ENCODE peak calls at places on chromosomes 5 and 9, in five cellular contexts. One of them, this sample, is unnamed.

GRCh38 chr9:137150485-137151060 is 11.6 kb downstream of the GRIN1 start:
- DNase-seq in endothelial cell of umbilical vein: no peak
- DNase-seq in epithelial cell of proximal tubule: no peak
- DNase-seq in mucosa of descending colon: peak
- DNase-seq in astrocyte of the spinal cord: peak
- DNase-seq in this sample: no peak

GRCh38 chr5:673140-673836 is 19.9 kb downstream of the TPPP start:
- DNase-seq in endothelial cell of umbilical vein: no peak
- DNase-seq in epithelial cell of proximal tubule: no peak
- DNase-seq in mucosa of descending colon: no peak
- DNase-seq in astrocyte of the spinal cord: no peak
- DNase-seq in this sample: no peak

GRCh38 chr9:90858505-90858904 is 56.9 kb downstream of the SYK start:
- DNase-seq in endothelial cell of umbilical vein: no peak
- DNase-seq in epithelial cell of proximal tubule: no peak
- DNase-seq in mucosa of descending colon: no peak
- DNase-seq in astrocyte of the spinal cord: no peak
- DNase-seq in this sample: no peak

GRCh38 chr5:1005904-1006655 is 2.5 kb upstream of the NKD2 start:
- DNase-seq in endothelial cell of umbilical vein: no peak
- DNase-seq in epithelial cell of proximal tubule: no peak
- DNase-seq in mucosa of descending colon: peak
- DNase-seq in astrocyte of the spinal cord: no peak
- DNase-seq in this sample: no peak

GRCh38 chr9:6237267-6237666 is 21.7 kb downstream of the IL33 start:
- DNase-seq in endothelial cell of umbilical vein: no peak
- DNase-seq in epithelial cell of proximal tubule: no peak
- DNase-seq in mucosa of descending colon: no peak
- DNase-seq in astrocyte of the spinal cord: no peak
- DNase-seq in this sample: no peak

GRCh38 chr5:173629628-173630027 is 13.2 kb upstream of the BOD1 start:
- DNase-seq in endothelial cell of umbilical vein: no peak
- DNase-seq in epithelial cell of proximal tubule: no peak
- DNase-seq in mucosa of descending colon: no peak
- DNase-seq in astrocyte of the spinal cord: no peak
- DNase-seq in this sample: no peak

GRCh38 chr5:112737472-112738179 is at the start of gene APC:
- DNase-seq in endothelial cell of umbilical vein: peak
- DNase-seq in epithelial cell of proximal tubule: no peak
- DNase-seq in mucosa of descending colon: peak
- DNase-seq in astrocyte of the spinal cord: peak
- DNase-seq in this sample: peak

GRCh38 chr5:31194458-31194808 is 947 bp downstream of the CDH6 start:
- DNase-seq in endothelial cell of umbilical vein: no peak
- DNase-seq in epithelial cell of proximal tubule: no peak
- DNase-seq in mucosa of descending colon: no peak
- DNase-seq in astrocyte of the spinal cord: peak
- DNase-seq in this sample: no peak

GRCh38 chr5:123107343-123108240 is 18.6 kb downstream of the PRDM6 start:
- DNase-seq in endothelial cell of umbilical vein: no peak
- DNase-seq in epithelial cell of proximal tubule: no peak
- DNase-seq in mucosa of descending colon: no peak
- DNase-seq in astrocyte of the spinal cord: no peak
- DNase-seq in this sample: no peak

GRCh38 chr5:142327111-142327842 is 2.5 kb upstream of the SPRY4 start:
- DNase-seq in endothelial cell of umbilical vein: no peak
- DNase-seq in epithelial cell of proximal tubule: no peak
- DNase-seq in mucosa of descending colon: no peak
- DNase-seq in astrocyte of the spinal cord: peak
- DNase-seq in this sample: no peak
- H3K4me3 ChIP-seq in endothelial cell of umbilical vein: no peak
- H3K4me3 ChIP-seq in epithelial cell of proximal tubule: no peak
- H3K4me3 ChIP-seq in mucosa of descending colon: no peak
- H3K4me3 ChIP-seq in astrocyte of the spinal cord: no peak
- H3K4me3 ChIP-seq in this sample: no peak

DNA sequence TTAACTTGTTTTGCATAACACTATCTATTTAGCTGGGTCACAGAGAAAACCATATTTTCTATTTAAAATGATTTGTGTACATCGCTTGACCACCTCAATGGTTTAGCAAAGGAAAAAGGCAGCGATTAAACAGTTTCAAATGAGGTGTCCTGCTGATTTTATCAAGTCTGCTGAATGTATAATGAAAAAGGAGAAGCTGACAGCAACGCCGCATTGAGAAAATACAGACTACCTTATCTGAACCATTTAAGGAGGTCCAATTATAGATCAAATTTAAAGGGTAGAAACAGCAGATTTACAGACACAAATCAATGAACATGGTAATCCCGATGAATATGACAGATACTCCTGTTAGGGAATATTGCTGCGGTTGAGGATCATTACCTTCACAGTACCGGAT is 29.6 kb downstream of the PSMB7 start:
- DNase-seq in endothelial cell of umbilical vein: no peak
- DNase-seq in epithelial cell of proximal tubule: no peak
- DNase-seq in mucosa of descending colon: no peak
- DNase-seq in astrocyte of the spinal cord: no peak
- DNase-seq in this sample: no peak
- H3K4me3 ChIP-seq in endothelial cell of umbilical vein: no peak
- H3K4me3 ChIP-seq in epithelial cell of proximal tubule: no peak
- H3K4me3 ChIP-seq in mucosa of descending colon: no peak
- H3K4me3 ChIP-seq in astrocyte of the spinal cord: no peak
- H3K4me3 ChIP-seq in this sample: no peak

GRCh38 chr9:122099271-122099869 is 6.3 kb upstream of the TTLL11 start:
- DNase-seq in endothelial cell of umbilical vein: peak
- DNase-seq in epithelial cell of proximal tubule: no peak
- DNase-seq in mucosa of descending colon: peak
- DNase-seq in astrocyte of the spinal cord: peak
- DNase-seq in this sample: peak
- H3K4me3 ChIP-seq in endothelial cell of umbilical vein: no peak
- H3K4me3 ChIP-seq in epithelial cell of proximal tubule: no peak
- H3K4me3 ChIP-seq in mucosa of descending colon: no peak
- H3K4me3 ChIP-seq in astrocyte of the spinal cord: no peak
- H3K4me3 ChIP-seq in this sample: no peak

GRCh38 chr9:120924698-120925534 is 1.7 kb downstream of the TRAF1 start:
- DNase-seq in endothelial cell of umbilical vein: no peak
- DNase-seq in epithelial cell of proximal tubule: no peak
- DNase-seq in mucosa of descending colon: no peak
- DNase-seq in astrocyte of the spinal cord: no peak
- DNase-seq in this sample: no peak
- H3K4me3 ChIP-seq in endothelial cell of umbilical vein: no peak
- H3K4me3 ChIP-seq in epithelial cell of proximal tubule: no peak
- H3K4me3 ChIP-seq in mucosa of descending colon: no peak
- H3K4me3 ChIP-seq in astrocyte of the spinal cord: no peak
- H3K4me3 ChIP-seq in this sample: no peak

DNA sequence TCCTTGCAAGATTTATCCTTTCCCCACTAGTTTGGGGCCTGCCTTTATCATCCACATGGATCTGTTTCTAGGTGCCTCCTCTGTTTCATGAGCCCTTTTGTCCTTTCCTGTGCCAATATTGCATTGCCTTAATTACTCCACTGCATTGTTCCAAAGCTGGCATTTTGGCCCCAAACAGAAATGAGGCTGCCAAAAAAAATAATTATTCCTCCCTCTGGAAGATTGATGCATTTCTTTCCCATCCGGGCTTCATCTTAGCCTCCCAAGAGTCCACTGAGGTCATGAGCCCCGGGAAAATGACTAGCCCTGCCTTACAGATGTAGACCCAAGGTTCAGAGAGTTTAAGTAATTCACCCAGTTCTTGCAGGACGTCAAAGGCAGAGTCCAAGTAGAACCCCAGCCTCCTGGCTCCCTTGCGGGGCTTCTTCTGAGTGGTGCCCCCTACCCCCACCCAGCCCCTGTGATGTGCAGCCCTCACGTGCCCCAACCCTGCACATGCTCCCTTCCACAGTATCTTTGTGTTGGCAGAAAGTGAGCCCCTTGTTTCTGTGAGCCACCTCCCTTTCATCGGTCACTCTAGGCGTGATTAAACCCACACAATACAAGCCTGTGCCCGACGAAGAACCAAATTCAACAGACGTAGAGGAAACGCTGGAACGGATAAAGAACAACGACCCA is 62.1 kb downstream of the TMOD1 start:
- DNase-seq in endothelial cell of umbilical vein: peak
- DNase-seq in epithelial cell of proximal tubule: no peak
- DNase-seq in mucosa of descending colon: no peak
- DNase-seq in astrocyte of the spinal cord: no peak
- DNase-seq in this sample: no peak
- H3K4me3 ChIP-seq in endothelial cell of umbilical vein: no peak
- H3K4me3 ChIP-seq in epithelial cell of proximal tubule: no peak
- H3K4me3 ChIP-seq in mucosa of descending colon: no peak
- H3K4me3 ChIP-seq in astrocyte of the spinal cord: no peak
- H3K4me3 ChIP-seq in this sample: no peak